ENCODE peak calls at places on chromosomes 2 and 18, in four cellular contexts. One of them, this sample, is unnamed.
A peak's percentile ranks its signal among the peaks of the same experiment; 100 is the strongest.

GRCh38 chr2:96408631-96409542 is 73.3 kb downstream of the NCAPH start:
- DNase-seq in neural progenitor cell: peak; percentile 51
- DNase-seq in tibial artery: peak; percentile 43
- DNase-seq in esophagus squamous epithelium: no peak
- DNase-seq in this sample: peak; percentile 76

GRCh38 chr18:5868218-5868904 is 27.0 kb downstream of the TMEM200C start:
- DNase-seq in neural progenitor cell: peak; percentile 93
- DNase-seq in esophagus squamous epithelium: peak; percentile 6
- DNase-seq in tibial artery: peak; percentile 60
- DNase-seq in this sample: peak; percentile 70

GRCh38 chr2:239259603-239260298 is 141.1 kb downstream of the HDAC4 start:
- DNase-seq in esophagus squamous epithelium: no peak
- DNase-seq in tibial artery: no peak
- DNase-seq in neural progenitor cell: no peak
- DNase-seq in this sample: no peak

GRCh38 chr18:36635414-36636096 is 193.2 kb downstream of the TPGS2 start:
- DNase-seq in tibial artery: no peak
- DNase-seq in esophagus squamous epithelium: no peak
- DNase-seq in neural progenitor cell: no peak
- DNase-seq in this sample: no peak

GRCh38 chr18:58645398-58645797 is 16.5 kb upstream of the ALPK2 start:
- DNase-seq in neural progenitor cell: no peak
- DNase-seq in tibial artery: no peak
- DNase-seq in esophagus squamous epithelium: no peak
- DNase-seq in this sample: no peak

GRCh38 chr2:50346586-50347351 is 685.2 kb downstream of the NRXN1 start:
- DNase-seq in neural progenitor cell: peak; percentile 47
- DNase-seq in esophagus squamous epithelium: no peak
- DNase-seq in tibial artery: no peak
- DNase-seq in this sample: no peak

GRCh38 chr2:190369635-190370034 is 26.2 kb downstream of the INPP1 start:
- DNase-seq in tibial artery: no peak
- DNase-seq in esophagus squamous epithelium: no peak
- DNase-seq in neural progenitor cell: no peak
- DNase-seq in this sample: no peak

GRCh38 chr2:36618381-36618780 is 20.4 kb upstream of the FEZ2 start:
- DNase-seq in esophagus squamous epithelium: no peak
- DNase-seq in tibial artery: no peak
- DNase-seq in neural progenitor cell: peak; percentile 79
- DNase-seq in this sample: no peak

GRCh38 chr2:72983500-72984039 is 66.3 kb downstream of the EMX1 start:
- DNase-seq in tibial artery: no peak
- DNase-seq in esophagus squamous epithelium: no peak
- DNase-seq in neural progenitor cell: no peak
- DNase-seq in this sample: no peak

GRCh38 chr2:28751956-28752607 is 452 bp downstream of the PPP1CB start:
- DNase-seq in esophagus squamous epithelium: peak; percentile 86
- DNase-seq in neural progenitor cell: peak; percentile 89
- DNase-seq in tibial artery: no peak
- DNase-seq in this sample: peak; percentile 25

GRCh38 chr18:50696929-50697328 is 122.9 kb downstream of the MRO start:
- DNase-seq in esophagus squamous epithelium: no peak
- DNase-seq in tibial artery: no peak
- DNase-seq in neural progenitor cell: no peak
- DNase-seq in this sample: no peak

GRCh38 chr18:62715829-62716678 is 713 bp downstream of the PHLPP1 start:
- DNase-seq in tibial artery: peak; percentile 38
- DNase-seq in esophagus squamous epithelium: no peak
- DNase-seq in neural progenitor cell: peak; percentile 74
- DNase-seq in this sample: peak; percentile 65

GRCh38 chr18:79956276-79956675 is 4.8 kb upstream of the SLC66A2 start:
- DNase-seq in esophagus squamous epithelium: no peak
- DNase-seq in neural progenitor cell: no peak
- DNase-seq in tibial artery: no peak
- DNase-seq in this sample: no peak

GRCh38 chr2:64534363-64534762 is 10.2 kb downstream of the AFTPH start:
- DNase-seq in esophagus squamous epithelium: no peak
- DNase-seq in tibial artery: no peak
- DNase-seq in neural progenitor cell: no peak
- DNase-seq in this sample: no peak

GRCh38 chr2:200042102-200042735 is 86.8 kb downstream of the MAIP1 start:
- DNase-seq in esophagus squamous epithelium: no peak
- DNase-seq in neural progenitor cell: no peak
- DNase-seq in tibial artery: no peak
- DNase-seq in this sample: no peak

GRCh38 chr18:13377496-13377895 is 158.9 kb downstream of the LDLRAD4 start:
- DNase-seq in tibial artery: no peak
- DNase-seq in neural progenitor cell: no peak
- DNase-seq in esophagus squamous epithelium: no peak
- DNase-seq in this sample: no peak

GRCh38 chr18:32351014-32351413 is 119.7 kb downstream of the GAREM1 start:
- DNase-seq in tibial artery: no peak
- DNase-seq in esophagus squamous epithelium: no peak
- DNase-seq in neural progenitor cell: no peak
- DNase-seq in this sample: no peak

GRCh38 chr2:20355131-20355530 is 4.5 kb upstream of the PUM2 start:
- DNase-seq in neural progenitor cell: no peak
- DNase-seq in esophagus squamous epithelium: no peak
- DNase-seq in tibial artery: no peak
- DNase-seq in this sample: no peak

GRCh38 chr2:217147751-217148318 is 288.0 kb upstream of the TNP1 start:
- DNase-seq in tibial artery: no peak
- DNase-seq in esophagus squamous epithelium: no peak
- DNase-seq in neural progenitor cell: no peak
- DNase-seq in this sample: no peak

GRCh38 chr18:76426738-76427305 is 68.2 kb downstream of the ZNF516 start:
- DNase-seq in esophagus squamous epithelium: no peak
- DNase-seq in neural progenitor cell: peak; percentile 70
- DNase-seq in tibial artery: no peak
- DNase-seq in this sample: no peak

GRCh38 chr2:203998195-203998804 is 61.7 kb downstream of the ICOS start:
- DNase-seq in tibial artery: no peak
- DNase-seq in neural progenitor cell: no peak
- DNase-seq in esophagus squamous epithelium: no peak
- DNase-seq in this sample: no peak

GRCh38 chr2:65186872-65187851 is 40.5 kb upstream of the ACTR2 start:
- DNase-seq in tibial artery: peak; percentile 71
- DNase-seq in esophagus squamous epithelium: no peak
- DNase-seq in neural progenitor cell: peak; percentile 87
- DNase-seq in this sample: peak; percentile 77

GRCh38 chr2:183037660-183038340 is 457 bp downstream of the NCKAP1 start:
- DNase-seq in esophagus squamous epithelium: no peak
- DNase-seq in neural progenitor cell: peak; percentile 76
- DNase-seq in tibial artery: peak; percentile 35
- DNase-seq in this sample: no peak

GRCh38 chr18:32771169-32771751 is 1.6 kb downstream of the KLHL14 start:
- DNase-seq in neural progenitor cell: peak; percentile 65
- DNase-seq in esophagus squamous epithelium: no peak
- DNase-seq in tibial artery: no peak
- DNase-seq in this sample: no peak

GRCh38 chr18:73577365-73577764 is 570.3 kb downstream of the FBXO15 start:
- DNase-seq in esophagus squamous epithelium: no peak
- DNase-seq in neural progenitor cell: no peak
- DNase-seq in tibial artery: no peak
- DNase-seq in this sample: no peak

GRCh38 chr2:230885467-230886130 is 20.9 kb downstream of the ITM2C start:
- DNase-seq in esophagus squamous epithelium: no peak
- DNase-seq in tibial artery: no peak
- DNase-seq in neural progenitor cell: peak; percentile 88
- DNase-seq in this sample: no peak

GRCh38 chr2:132608222-132608795 is 61.7 kb downstream of the LYPD1 start:
- DNase-seq in esophagus squamous epithelium: no peak
- DNase-seq in neural progenitor cell: no peak
- DNase-seq in tibial artery: no peak
- DNase-seq in this sample: no peak

GRCh38 chr2:70991742-70992141 is 2.9 kb downstream of the TEX261 start:
- DNase-seq in tibial artery: no peak
- DNase-seq in neural progenitor cell: no peak
- DNase-seq in esophagus squamous epithelium: no peak
- DNase-seq in this sample: no peak

GRCh38 chr18:10304853-10305252 is 149.6 kb upstream of the APCDD1 start:
- DNase-seq in esophagus squamous epithelium: no peak
- DNase-seq in neural progenitor cell: no peak
- DNase-seq in tibial artery: peak; percentile 72
- DNase-seq in this sample: no peak

GRCh38 chr2:217930783-217931563 is 71.8 kb downstream of the TNS1 start:
- DNase-seq in esophagus squamous epithelium: no peak
- DNase-seq in neural progenitor cell: no peak
- DNase-seq in tibial artery: no peak
- DNase-seq in this sample: no peak

GRCh38 chr2:16249269-16250055 is 309.1 kb downstream of the MYCN start:
- DNase-seq in neural progenitor cell: no peak
- DNase-seq in esophagus squamous epithelium: no peak
- DNase-seq in tibial artery: no peak
- DNase-seq in this sample: no peak

GRCh38 chr2:71018625-71019024 is 24.0 kb upstream of the TEX261 start:
- DNase-seq in esophagus squamous epithelium: no peak
- DNase-seq in tibial artery: no peak
- DNase-seq in neural progenitor cell: no peak
- DNase-seq in this sample: no peak

GRCh38 chr18:13221821-13222220 is 3.3 kb downstream of the LDLRAD4 start:
- DNase-seq in neural progenitor cell: no peak
- DNase-seq in esophagus squamous epithelium: no peak
- DNase-seq in tibial artery: peak; percentile 61
- DNase-seq in this sample: peak; percentile 78

GRCh38 chr2:240917009-240917683 is 11.0 kb downstream of the CROCC2 start:
- DNase-seq in esophagus squamous epithelium: no peak
- DNase-seq in neural progenitor cell: no peak
- DNase-seq in tibial artery: peak; percentile 18
- DNase-seq in this sample: no peak

GRCh38 chr2:25168256-25169072 is at the start of gene POMC:
- DNase-seq in neural progenitor cell: peak; percentile 73
- DNase-seq in esophagus squamous epithelium: no peak
- DNase-seq in tibial artery: no peak
- DNase-seq in this sample: peak; percentile 23

GRCh38 chr2:27588308-27588707 is 5.5 kb downstream of the ZNF512 start:
- DNase-seq in tibial artery: no peak
- DNase-seq in neural progenitor cell: no peak
- DNase-seq in esophagus squamous epithelium: no peak
- DNase-seq in this sample: no peak

GRCh38 chr2:27593240-27593639 is 10.4 kb downstream of the ZNF512 start:
- DNase-seq in neural progenitor cell: no peak
- DNase-seq in tibial artery: no peak
- DNase-seq in esophagus squamous epithelium: no peak
- DNase-seq in this sample: no peak

GRCh38 chr2:27596627-27597026 is 13.8 kb downstream of the ZNF512 start:
- DNase-seq in neural progenitor cell: no peak
- DNase-seq in esophagus squamous epithelium: no peak
- DNase-seq in tibial artery: no peak
- DNase-seq in this sample: no peak

GRCh38 chr2:27587025-27587424 is 4.2 kb downstream of the ZNF512 start:
- DNase-seq in tibial artery: no peak
- DNase-seq in esophagus squamous epithelium: no peak
- DNase-seq in neural progenitor cell: no peak
- DNase-seq in this sample: no peak

GRCh38 chr2:27591745-27592144 is 8.9 kb downstream of the ZNF512 start:
- DNase-seq in esophagus squamous epithelium: no peak
- DNase-seq in neural progenitor cell: no peak
- DNase-seq in tibial artery: no peak
- DNase-seq in this sample: no peak
- H3K9me3 ChIP-seq in esophagus squamous epithelium: no peaks in the 10 kb centered on the region
- H3K9me3 ChIP-seq in neural progenitor cell: peaks cover 19% of the 10 kb centered on the region
- H3K9me3 ChIP-seq in tibial artery: peaks cover 15% of the 10 kb centered on the region
- H3K9me3 ChIP-seq in this sample: peaks cover 65% of the 10 kb centered on the region

GRCh38 chr2:68426885-68427579 is 40.1 kb downstream of the FBXO48 start:
- DNase-seq in tibial artery: no peak
- DNase-seq in neural progenitor cell: no peak
- DNase-seq in esophagus squamous epithelium: no peak
- DNase-seq in this sample: no peak

GRCh38 chr2:68426446-68426845 is 40.6 kb downstream of the FBXO48 start:
- DNase-seq in neural progenitor cell: no peak
- DNase-seq in esophagus squamous epithelium: no peak
- DNase-seq in tibial artery: no peak
- DNase-seq in this sample: no peak

GRCh38 chr2:68429311-68429826 is 37.7 kb downstream of the FBXO48 start:
- DNase-seq in esophagus squamous epithelium: no peak
- DNase-seq in neural progenitor cell: no peak
- DNase-seq in tibial artery: no peak
- DNase-seq in this sample: no peak

GRCh38 chr2:68428132-68428531 is 39.0 kb downstream of the FBXO48 start:
- DNase-seq in neural progenitor cell: no peak
- DNase-seq in tibial artery: no peak
- DNase-seq in esophagus squamous epithelium: no peak
- DNase-seq in this sample: no peak

GRCh38 chr2:68428746-68429145 is 38.3 kb downstream of the FBXO48 start:
- DNase-seq in tibial artery: no peak
- DNase-seq in esophagus squamous epithelium: no peak
- DNase-seq in neural progenitor cell: no peak
- DNase-seq in this sample: no peak
- H3K27ac ChIP-seq in tibial artery: no peak overlapping the region
- H3K27ac ChIP-seq in esophagus squamous epithelium: no peak overlapping the region
- H3K27ac ChIP-seq in neural progenitor cell: no peak overlapping the region
- H3K27ac ChIP-seq in this sample: no peak overlapping the region

GRCh38 chr18:22084547-22084946 is 84.8 kb upstream of the GATA6 start:
- DNase-seq in neural progenitor cell: no peak
- DNase-seq in tibial artery: no peak
- DNase-seq in esophagus squamous epithelium: no peak
- DNase-seq in this sample: peak; percentile 71
- H3K4me3 ChIP-seq in neural progenitor cell: no peak overlapping the region
- H3K4me3 ChIP-seq in tibial artery: no peak overlapping the region
- H3K4me3 ChIP-seq in esophagus squamous epithelium: no peak overlapping the region
- H3K4me3 ChIP-seq in this sample: no peak overlapping the region

DNA sequence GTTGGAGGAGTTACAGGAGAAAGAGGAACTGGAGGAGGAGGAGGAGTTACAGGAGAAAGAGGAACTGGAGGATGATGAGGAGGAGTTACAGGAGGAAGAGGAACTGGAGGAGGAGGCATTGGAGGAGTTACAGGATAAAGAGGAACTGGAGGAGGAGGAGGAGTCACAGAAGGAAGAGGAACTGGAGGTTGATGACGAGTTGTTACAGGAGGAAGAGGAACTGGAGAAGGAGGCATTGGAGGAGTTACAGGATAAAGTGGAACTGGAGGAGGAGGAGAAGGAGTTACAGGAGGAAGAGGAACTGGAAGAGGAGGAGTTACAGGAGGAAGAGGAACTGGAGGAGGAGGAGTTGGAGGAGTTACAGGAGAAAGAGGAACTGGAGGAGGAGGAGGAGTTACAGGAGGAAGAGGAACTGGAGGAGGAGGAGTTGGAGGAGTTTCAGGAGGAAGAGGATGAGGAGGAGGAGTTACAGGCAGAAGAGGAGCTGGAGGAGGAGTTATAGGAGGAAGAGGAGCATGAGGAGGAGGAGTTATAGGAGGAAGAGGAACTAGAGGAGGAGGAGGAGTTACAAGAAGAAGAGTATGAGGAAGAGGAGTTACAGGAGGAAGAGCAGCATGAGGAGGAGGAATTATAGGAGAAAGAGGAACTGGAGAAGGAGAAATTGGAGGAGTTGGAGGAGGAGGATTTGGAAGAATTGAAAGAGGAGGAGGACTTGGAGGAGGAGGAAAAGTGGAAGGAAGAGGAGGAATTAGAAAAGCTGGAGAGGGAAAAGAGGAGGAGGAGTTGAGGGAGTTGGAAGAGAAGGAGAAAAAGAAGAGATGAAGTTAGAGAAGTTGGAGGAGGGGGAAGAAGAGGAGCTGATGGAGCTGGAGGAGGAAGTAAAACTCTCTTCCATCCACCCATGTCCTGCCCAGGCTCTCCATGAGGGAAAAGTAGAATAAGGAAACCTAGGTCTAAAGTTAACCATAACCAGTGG is 37.2 kb downstream of the CLASP1 start:
- DNase-seq in esophagus squamous epithelium: no peak
- DNase-seq in tibial artery: no peak
- DNase-seq in neural progenitor cell: no peak
- DNase-seq in this sample: no peak
- H3K9me3 ChIP-seq in esophagus squamous epithelium: no peaks in the 10 kb centered on the region
- H3K9me3 ChIP-seq in tibial artery: no peaks in the 10 kb centered on the region
- H3K9me3 ChIP-seq in neural progenitor cell: no peaks in the 10 kb centered on the region
- H3K9me3 ChIP-seq in this sample: no peaks in the 10 kb centered on the region